ENCODE peak calls at places on chromosomes 16 and 17, in seven cellular contexts. One of them, this sample, is unnamed.

GRCh38 chr16:50839356-50839755 is 97.5 kb downstream of the CYLD start:
- DNase-seq in T-helper 1 cell: no peak
- DNase-seq in stimulated activated CD8-positive, alpha-beta memory T cell treated with anti-CD3 and anti-CD28 coated beads, Interleukin-4, amount 100 ng/mL, for 24 hours: no peak
- DNase-seq in T-helper 2 cell: no peak
- DNase-seq in epithelial cell of esophagus: no peak
- DNase-seq in NCI-H510A treated with DMSO at 0.1 percent for 48 hours: no peak
- DNase-seq in head of caudate nucleus: no peak
- DNase-seq in this sample: no peak

GRCh38 chr16:80570106-80570478 is 29.3 kb downstream of the DYNLRB2 start:
- DNase-seq in T-helper 2 cell: no peak
- DNase-seq in stimulated activated CD8-positive, alpha-beta memory T cell treated with anti-CD3 and anti-CD28 coated beads, Interleukin-4, amount 100 ng/mL, for 24 hours: no peak
- DNase-seq in head of caudate nucleus: no peak
- DNase-seq in NCI-H510A treated with DMSO at 0.1 percent for 48 hours: no peak
- DNase-seq in T-helper 1 cell: no peak
- DNase-seq in epithelial cell of esophagus: no peak
- DNase-seq in this sample: no peak

GRCh38 chr17:57405486-57406072 is 149.3 kb downstream of the MSI2 start:
- DNase-seq in head of caudate nucleus: no peak
- DNase-seq in NCI-H510A treated with DMSO at 0.1 percent for 48 hours: peak
- DNase-seq in T-helper 2 cell: no peak
- DNase-seq in T-helper 1 cell: no peak
- DNase-seq in epithelial cell of esophagus: no peak
- DNase-seq in stimulated activated CD8-positive, alpha-beta memory T cell treated with anti-CD3 and anti-CD28 coated beads, Interleukin-4, amount 100 ng/mL, for 24 hours: no peak
- DNase-seq in this sample: no peak

GRCh38 chr16:85413713-85414663 is 199.1 kb upstream of the GSE1 start:
- DNase-seq in NCI-H510A treated with DMSO at 0.1 percent for 48 hours: no peak
- DNase-seq in head of caudate nucleus: no peak
- DNase-seq in T-helper 2 cell: no peak
- DNase-seq in stimulated activated CD8-positive, alpha-beta memory T cell treated with anti-CD3 and anti-CD28 coated beads, Interleukin-4, amount 100 ng/mL, for 24 hours: no peak
- DNase-seq in epithelial cell of esophagus: no peak
- DNase-seq in T-helper 1 cell: no peak
- DNase-seq in this sample: no peak

GRCh38 chr16:23248261-23249194 is 53.6 kb upstream of the SCNN1B start:
- DNase-seq in T-helper 1 cell: no peak
- DNase-seq in head of caudate nucleus: no peak
- DNase-seq in epithelial cell of esophagus: no peak
- DNase-seq in T-helper 2 cell: no peak
- DNase-seq in stimulated activated CD8-positive, alpha-beta memory T cell treated with anti-CD3 and anti-CD28 coated beads, Interleukin-4, amount 100 ng/mL, for 24 hours: no peak
- DNase-seq in NCI-H510A treated with DMSO at 0.1 percent for 48 hours: no peak
- DNase-seq in this sample: no peak

GRCh38 chr17:80859004-80859941 is 132.4 kb upstream of the CHMP6 start:
- DNase-seq in NCI-H510A treated with DMSO at 0.1 percent for 48 hours: no peak
- DNase-seq in head of caudate nucleus: peak
- DNase-seq in T-helper 1 cell: no peak
- DNase-seq in stimulated activated CD8-positive, alpha-beta memory T cell treated with anti-CD3 and anti-CD28 coated beads, Interleukin-4, amount 100 ng/mL, for 24 hours: no peak
- DNase-seq in epithelial cell of esophagus: peak
- DNase-seq in T-helper 2 cell: no peak
- DNase-seq in this sample: peak

GRCh38 chr16:67917140-67917851 is 14.4 kb downstream of the CTRL start:
- DNase-seq in T-helper 2 cell: no peak
- DNase-seq in NCI-H510A treated with DMSO at 0.1 percent for 48 hours: no peak
- DNase-seq in T-helper 1 cell: no peak
- DNase-seq in stimulated activated CD8-positive, alpha-beta memory T cell treated with anti-CD3 and anti-CD28 coated beads, Interleukin-4, amount 100 ng/mL, for 24 hours: no peak
- DNase-seq in head of caudate nucleus: no peak
- DNase-seq in epithelial cell of esophagus: no peak
- DNase-seq in this sample: no peak

GRCh38 chr17:50459756-50460155 is 8.9 kb downstream of the CHAD start:
- DNase-seq in stimulated activated CD8-positive, alpha-beta memory T cell treated with anti-CD3 and anti-CD28 coated beads, Interleukin-4, amount 100 ng/mL, for 24 hours: no peak
- DNase-seq in NCI-H510A treated with DMSO at 0.1 percent for 48 hours: no peak
- DNase-seq in T-helper 1 cell: no peak
- DNase-seq in epithelial cell of esophagus: no peak
- DNase-seq in head of caudate nucleus: no peak
- DNase-seq in T-helper 2 cell: no peak
- DNase-seq in this sample: no peak

GRCh38 chr16:1614226-1615102 is 2.3 kb downstream of the CRAMP1 start:
- DNase-seq in stimulated activated CD8-positive, alpha-beta memory T cell treated with anti-CD3 and anti-CD28 coated beads, Interleukin-4, amount 100 ng/mL, for 24 hours: no peak
- DNase-seq in NCI-H510A treated with DMSO at 0.1 percent for 48 hours: no peak
- DNase-seq in T-helper 1 cell: no peak
- DNase-seq in T-helper 2 cell: no peak
- DNase-seq in epithelial cell of esophagus: peak
- DNase-seq in head of caudate nucleus: no peak
- DNase-seq in this sample: peak

GRCh38 chr16:88497561-88498420 is 44.7 kb downstream of the ZFPM1 start:
- DNase-seq in T-helper 2 cell: no peak
- DNase-seq in T-helper 1 cell: no peak
- DNase-seq in epithelial cell of esophagus: no peak
- DNase-seq in NCI-H510A treated with DMSO at 0.1 percent for 48 hours: no peak
- DNase-seq in head of caudate nucleus: no peak
- DNase-seq in stimulated activated CD8-positive, alpha-beta memory T cell treated with anti-CD3 and anti-CD28 coated beads, Interleukin-4, amount 100 ng/mL, for 24 hours: no peak
- DNase-seq in this sample: no peak